ENCODE peak calls at places on chromosomes 1 and 21, in six cellular contexts. V is body of pancreas, Q is GM06990, U is cardiac fibroblast, D is adrenal gland, K is PC-3. M is an unnamed sample.

GRCh38 chr1:3992103-3992556 is 92.1 kb upstream of the C1orf174 start:
- DNase-seq in V (no peak), Q (no peak), U (peak; percentile 2), D (no peak), K (no peak), M (no peak)

GRCh38 chr1:163897401-163898169 is 575.8 kb downstream of the NUF2 start:
- DNase-seq in V (peak; percentile 17), Q (no peak), U (peak; percentile 90), D (no peak), K (no peak), M (no peak)

GRCh38 chr1:53190210-53190611 is 6.4 kb upstream of the CPT2 start:
- DNase-seq in V (peak; percentile 29), Q (no peak), U (no peak), D (no peak), K (no peak), M (no peak)

GRCh38 chr1:99677416-99677815 is 31.5 kb downstream of the PALMD start:
- DNase-seq in V (no peak), Q (no peak), U (no peak), D (no peak), K (peak; percentile 20), M (no peak)

GRCh38 chr1:53370369-53370961 is 42.6 kb upstream of the LRP8 start:
- DNase-seq in V (no peak), Q (no peak), U (no peak), D (peak; percentile 24), K (no peak), M (peak; percentile 5)

GRCh38 chr1:65650682-65651081 is 142.0 kb upstream of the PDE4B start:
- DNase-seq in V (no peak), Q (no peak), U (no peak), D (no peak), K (no peak), M (no peak)

GRCh38 chr21:31342328-31342727 is 1.7 kb downstream of the TIAM1 start:
- DNase-seq in V (no peak), Q (no peak), U (no peak), D (no peak), K (peak; percentile 69), M (no peak)

GRCh38 chr1:31753623-31754349 is 10.4 kb downstream of the ADGRB2 start:
- DNase-seq in V (peak; percentile 36), Q (no peak), U (no peak), D (peak; percentile 80), K (no peak), M (peak; percentile 47)

GRCh38 chr1:26363549-26364448 is 8.8 kb downstream of the ZNF683 start:
- DNase-seq in V (peak; percentile 83), Q (peak; percentile 78), U (peak; percentile 80), D (peak; percentile 87), K (peak; percentile 80), M (peak; percentile 57)

GRCh38 chr21:31530918-31531705 is 128.4 kb upstream of the SOD1 start:
- DNase-seq in V (peak; percentile 34), Q (no peak), U (no peak), D (peak; percentile 71), K (peak; percentile 57), M (no peak)

GRCh38 chr1:89790592-89790991 is 30.2 kb upstream of the LRRC8D start:
- DNase-seq in V (no peak), Q (no peak), U (no peak), D (no peak), K (no peak), M (no peak)

GRCh38 chr1:222416001-222416791 is 131.7 kb downstream of the HHIPL2 start:
- DNase-seq in V (no peak), Q (no peak), U (no peak), D (no peak), K (no peak), M (no peak)

GRCh38 chr1:115330480-115331013 is 7.5 kb downstream of the NGF start:
- DNase-seq in V (no peak), Q (no peak), U (peak; percentile 47), D (no peak), K (peak; percentile 62), M (peak; percentile 50)

GRCh38 chr1:91712981-91713841 is 172.7 kb downstream of the TGFBR3 start:
- DNase-seq in V (no peak), Q (peak; percentile 45), U (peak; percentile 89), D (no peak), K (no peak), M (peak; percentile 68)

GRCh38 chr21:42641311-42642218 is 11.9 kb upstream of the PDE9A start:
- DNase-seq in V (no peak), Q (no peak), U (peak; percentile 4), D (peak; percentile 60), K (no peak), M (no peak)

GRCh38 chr1:41524676-41525675 is 40.5 kb upstream of the EDN2 start:
- DNase-seq in V (no peak), Q (no peak), U (no peak), D (no peak), K (no peak), M (no peak)

GRCh38 chr1:67441183-67441582 is 11.0 kb upstream of the SERBP1 start:
- DNase-seq in V (peak; percentile 47), Q (no peak), U (peak; percentile 70), D (peak; percentile 90), K (peak; percentile 35), M (peak; percentile 70)

GRCh38 chr1:244755673-244756072 is 79.8 kb upstream of the COX20 start:
- DNase-seq in V (no peak), Q (no peak), U (no peak), D (no peak), K (no peak), M (no peak)

GRCh38 chr1:186519981-186520380 is 59.1 kb upstream of the PDC start:
- DNase-seq in V (no peak), Q (no peak), U (peak; percentile 43), D (no peak), K (no peak), M (no peak)

GRCh38 chr1:30569384-30569783 is 154.0 kb downstream of the MATN1 start:
- DNase-seq in V (no peak), Q (no peak), U (no peak), D (no peak), K (no peak), M (no peak)

GRCh38 chr1:70360321-70360720 is 5.8 kb upstream of the ANKRD13C start:
- DNase-seq in V (no peak), Q (no peak), U (no peak), D (no peak), K (peak; percentile 65), M (no peak)

GRCh38 chr1:66925944-66926343 is 1.2 kb downstream of the MIER1 start:
- DNase-seq in V (no peak), Q (no peak), U (peak; percentile 30), D (peak; percentile 54), K (no peak), M (no peak)

GRCh38 chr1:36329817-36330216 is 6.4 kb upstream of the EVA1B start:
- DNase-seq in V (no peak), Q (no peak), U (no peak), D (no peak), K (no peak), M (no peak)

GRCh38 chr1:172359531-172359991 is 60.9 kb upstream of the C1orf105 start:
- DNase-seq in V (no peak), Q (no peak), U (peak; percentile 82), D (no peak), K (peak; percentile 98), M (no peak)

GRCh38 chr1:119818181-119818580 is 6.9 kb upstream of the REG4 start:
- DNase-seq in V (no peak), Q (no peak), U (no peak), D (no peak), K (no peak), M (no peak)

GRCh38 chr1:113929750-113930498 is 800 bp downstream of the HIPK1 start:
- DNase-seq in V (peak; percentile 68), Q (peak; percentile 69), U (peak; percentile 39), D (peak; percentile 77), K (peak; percentile 22), M (peak; percentile 32)

GRCh38 chr1:110916669-110917306 is 43.8 kb downstream of the CD53 start:
- DNase-seq in V (no peak), Q (no peak), U (peak; percentile 52), D (no peak), K (peak; percentile 72), M (no peak)

GRCh38 chr1:98103617-98104284 is 182.9 kb upstream of the DPYD start:
- DNase-seq in V (no peak), Q (no peak), U (peak; percentile 50), D (no peak), K (peak; percentile 23), M (no peak)
- TF ChIP-seq CTCF in V (no peak), Q (no peak), U (peak; percentile 3), D (no peak), K (no peak), M (no peak)

GRCh38 chr1:155070721-155071556 is 7.4 kb downstream of the EFNA4 start:
- DNase-seq in V (peak; percentile 72), Q (peak; percentile 85), U (peak; percentile 70), D (peak; percentile 91), K (peak; percentile 93), M (peak; percentile 82)
- TF ChIP-seq CTCF in V (peak; percentile 62), Q (peak; percentile 51), U (peak; percentile 27), D (peak; percentile 51), K (peak; percentile 55), M (peak; percentile 63)

GRCh38 chr1:14438127-14438769 is 160.2 kb upstream of the KAZN start:
- DNase-seq in V (no peak), Q (no peak), U (no peak), D (no peak), K (no peak), M (no peak)

GRCh38 chr1:14439015-14439414 is 159.5 kb upstream of the KAZN start:
- DNase-seq in V (no peak), Q (no peak), U (no peak), D (no peak), K (no peak), M (no peak)

GRCh38 chr1:14437410-14437913 is 161.0 kb upstream of the KAZN start:
- DNase-seq in V (no peak), Q (no peak), U (no peak), D (no peak), K (no peak), M (no peak)

GRCh38 chr1:14440166-14440565 is 158.3 kb upstream of the KAZN start:
- DNase-seq in V (no peak), Q (no peak), U (no peak), D (no peak), K (no peak), M (no peak)

GRCh38 chr1:14435368-14436023 is 163.0 kb upstream of the KAZN start:
- DNase-seq in V (peak; percentile 14), Q (no peak), U (no peak), D (no peak), K (no peak), M (no peak)
- TF ChIP-seq CTCF in V (peak; percentile 10), Q (peak; percentile 40), U (no peak), D (no peak), K (peak; percentile 52), M (no peak)

GRCh38 chr1:201898240-201898894 is 9.7 kb downstream of the SHISA4 start:
- DNase-seq in V (no peak), Q (no peak), U (no peak), D (no peak), K (no peak), M (no peak)

GRCh38 chr1:201898992-201899391 is 10.3 kb downstream of the SHISA4 start:
- DNase-seq in V (no peak), Q (no peak), U (no peak), D (no peak), K (no peak), M (no peak)

GRCh38 chr1:201895120-201895665 is 6.5 kb downstream of the SHISA4 start:
- DNase-seq in V (no peak), Q (no peak), U (no peak), D (no peak), K (no peak), M (peak; percentile 52)

GRCh38 chr1:201895913-201896807 is 7.5 kb downstream of the SHISA4 start:
- DNase-seq in V (peak; percentile 87), Q (peak; percentile 77), U (peak; percentile 93), D (peak; percentile 97), K (peak; percentile 83), M (peak; percentile 94)

GRCh38 chr1:201896951-201897391 is 8.3 kb downstream of the SHISA4 start:
- DNase-seq in V (no peak), Q (no peak), U (peak; percentile 74), D (no peak), K (peak; percentile 45), M (no peak)
- TF ChIP-seq CTCF in V (no peak), Q (no peak), U (no peak), D (no peak), K (peak; percentile 25), M (no peak)

M was measured in ovary.